ENCODE peak calls at places on chromosome 14, in eight cellular contexts. E, K, D, S, W, A, H and B are unnamed samples. For H3K27me3, the result is how much of the 10 kb centered on the place peaks cover.

GRCh38 chr14:95468416-95469133 is 47.9 kb downstream of the SYNE3 start:
- ATAC-seq in E (no peak), A (no peak), S (no peak), K (no peak), D (no peak), W (no peak), H (no peak), B (no peak)

GRCh38 chr14:66001356-66001755 is 484.8 kb upstream of the CCDC196 start:
- ATAC-seq in A (no peak), W (no peak), H (no peak), S (no peak), D (no peak), K (no peak), E (peak), B (no peak)

GRCh38 chr14:100104523-100105300 is 39.5 kb downstream of the EVL start:
- ATAC-seq in H (no peak), K (no peak), E (no peak), A (no peak), D (no peak), S (no peak), W (no peak), B (no peak)

GRCh38 chr14:21219120-21219519 is 50.1 kb downstream of the HNRNPC start:
- ATAC-seq in W (no peak), H (no peak), K (no peak), D (no peak), A (no peak), S (no peak), E (no peak), B (no peak)

GRCh38 chr14:19906665-19907064 is 13.7 kb upstream of the OR4K5 start:
- ATAC-seq in S (no peak), H (no peak), E (no peak), D (no peak), W (no peak), A (no peak), K (no peak), B (no peak)

GRCh38 chr14:63286071-63286470 is 32.7 kb downstream of the GPHB5 start:
- ATAC-seq in S (no peak), E (no peak), W (no peak), A (no peak), K (no peak), H (no peak), D (no peak), B (no peak)

GRCh38 chr14:26856832-26857508 is 259.1 kb upstream of the NOVA1 start:
- ATAC-seq in E (no peak), H (peak), W (peak), D (no peak), A (no peak), K (no peak), S (peak), B (peak)

GRCh38 chr14:32494566-32495434 is 165.7 kb downstream of the AKAP6 start:
- ATAC-seq in K (no peak), E (no peak), D (no peak), A (peak), S (peak), H (no peak), W (peak), B (no peak)

GRCh38 chr14:42421377-42422078 is 814.9 kb downstream of the LRFN5 start:
- ATAC-seq in W (no peak), A (no peak), K (no peak), H (no peak), D (no peak), E (no peak), S (no peak), B (no peak)

GRCh38 chr14:75548544-75548943 is 26.3 kb downstream of the BATF start:
- ATAC-seq in E (no peak), A (no peak), S (no peak), K (no peak), D (no peak), W (no peak), H (no peak), B (no peak)

GRCh38 chr14:34713681-34714319 is 593 bp downstream of the CFL2 start:
- ATAC-seq in S (peak), A (peak), W (peak), E (peak), H (peak), D (peak), K (peak), B (peak)

GRCh38 chr14:61476105-61476736 is 154.8 kb downstream of the PRKCH start:
- ATAC-seq in W (no peak), A (no peak), E (peak), K (peak), D (no peak), S (no peak), H (no peak), B (no peak)

GRCh38 chr14:93643127-93643526 is 145.2 kb downstream of the PRIMA1 start:
- ATAC-seq in K (no peak), D (no peak), E (no peak), H (no peak), W (no peak), S (no peak), A (no peak), B (no peak)

GRCh38 chr14:66496188-66496807 is 10.1 kb downstream of the CCDC196 start:
- ATAC-seq in D (peak), E (peak), A (no peak), H (peak), S (peak), K (no peak), W (no peak), B (no peak)

GRCh38 chr14:73991097-73991496 is 28.0 kb downstream of the ENTPD5 start:
- ATAC-seq in A (no peak), D (no peak), W (no peak), S (no peak), K (no peak), E (no peak), H (no peak), B (no peak)

GRCh38 chr14:34875031-34875922 is at the start of gene BAZ1A:
- ATAC-seq in S (peak), D (peak), H (peak), W (peak), K (peak), A (peak), E (peak), B (peak)

GRCh38 chr14:55200646-55201045 is 9.3 kb upstream of the DLGAP5 start:
- ATAC-seq in A (no peak), D (no peak), W (no peak), E (no peak), K (no peak), H (no peak), S (no peak), B (no peak)

GRCh38 chr14:31505411-31505810 is 17.6 kb upstream of the GPR33 start:
- ATAC-seq in E (peak), A (no peak), D (no peak), K (no peak), H (peak), S (peak), W (no peak), B (peak)

GRCh38 chr14:68669644-68670343 is 123.1 kb downstream of the ZFP36L1 start:
- ATAC-seq in S (peak), W (peak), D (no peak), E (peak), A (peak), K (no peak), H (no peak), B (no peak)

GRCh38 chr14:20606190-20606901 is 15.2 kb upstream of the RNASE12 start:
- ATAC-seq in K (no peak), D (no peak), A (no peak), H (no peak), S (no peak), E (no peak), W (no peak), B (no peak)

GRCh38 chr14:100303925-100304324 is 2.3 kb downstream of the SLC25A29 start:
- ATAC-seq in D (no peak), W (no peak), A (no peak), H (no peak), S (no peak), E (no peak), K (no peak), B (no peak)

GRCh38 chr14:100486025-100486828 is 101.0 kb downstream of the BEGAIN start:
- ATAC-seq in S (peak), H (peak), W (peak), K (no peak), E (peak), D (no peak), A (peak), B (no peak)

GRCh38 chr14:54343276-54344121 is 53.3 kb upstream of the CDKN3 start:
- ATAC-seq in W (no peak), E (peak), H (no peak), K (no peak), D (no peak), A (no peak), S (peak), B (no peak)

GRCh38 chr14:75254381-75254821 is 24.2 kb upstream of the FOS start:
- ATAC-seq in A (peak), E (peak), D (no peak), H (no peak), W (peak), K (no peak), S (peak), B (no peak)

GRCh38 chr14:99273025-99273723 is 1.2 kb upstream of the BCL11B start:
- ATAC-seq in K (no peak), A (no peak), H (peak), S (no peak), W (no peak), D (no peak), E (no peak), B (no peak)

GRCh38 chr14:95146079-95146771 is 11.1 kb downstream of the DICER1 start:
- ATAC-seq in K (no peak), S (no peak), D (no peak), A (no peak), H (peak), W (no peak), E (peak), B (no peak)

GRCh38 chr14:60242420-60242819 is 6.6 kb upstream of the PPM1A start:
- ATAC-seq in H (no peak), E (no peak), W (no peak), A (no peak), S (no peak), K (no peak), D (no peak), B (no peak)

GRCh38 chr14:59454131-59454530 is 11.0 kb downstream of the GPR135 start:
- ATAC-seq in E (no peak), D (no peak), S (peak), A (peak), H (peak), K (no peak), W (peak), B (peak)

GRCh38 chr14:93102141-93102540 is 13.6 kb downstream of the ITPK1 start:
- ATAC-seq in K (no peak), W (no peak), A (no peak), E (no peak), D (no peak), S (no peak), H (no peak), B (no peak)

DNA sequence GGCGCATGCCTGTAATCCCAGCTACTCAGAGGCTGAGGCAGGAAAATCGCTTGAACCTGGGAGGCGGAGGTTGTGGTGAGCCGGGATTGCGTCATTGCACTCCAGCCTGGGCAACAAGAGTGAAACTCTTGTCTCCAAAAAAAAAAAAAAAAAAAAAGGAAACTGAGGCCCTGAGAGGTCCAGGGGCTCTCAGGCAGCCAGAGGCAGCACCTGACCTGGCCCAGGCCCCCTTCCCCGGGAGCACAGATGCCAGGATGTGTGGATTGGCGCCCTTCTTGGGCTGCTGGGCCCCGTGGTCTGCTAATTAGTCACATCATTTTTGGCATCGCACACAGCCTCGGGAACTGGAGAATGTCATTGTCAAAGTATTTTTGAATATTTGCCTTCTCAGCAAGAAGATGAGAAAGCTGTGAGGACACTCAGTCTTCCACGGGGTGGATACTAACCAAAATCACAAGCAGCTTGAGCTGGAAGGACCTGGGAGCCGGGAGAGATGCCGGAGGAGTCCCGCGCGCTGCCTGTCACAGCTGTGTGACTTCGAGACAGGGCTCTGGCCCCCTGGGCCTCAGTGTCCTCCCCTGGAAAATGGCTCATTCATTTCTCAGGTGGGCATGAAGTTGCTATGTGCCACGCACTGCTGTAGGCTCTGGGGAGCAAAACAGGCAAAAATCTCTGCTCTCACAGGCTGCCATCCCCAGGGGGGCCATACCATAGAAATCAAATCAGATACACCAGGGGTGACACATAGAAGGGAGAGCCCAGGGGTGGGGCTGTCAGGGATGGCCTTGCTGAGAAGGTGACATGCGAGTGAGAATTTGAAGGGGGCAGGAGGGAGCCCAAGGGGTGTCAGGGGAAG is 12.5 kb upstream of the RCOR1 start:
- ATAC-seq in E (peak), W (peak), A (peak), S (peak), D (no peak), H (peak), K (no peak), B (peak)
- H3K4me3 ChIP-seq in E (no peak), W (no peak), A (no peak), S (no peak), D (no peak), H (no peak), K (no peak), B (no peak)

GRCh38 chr14:52729925-52730707 is at the start of gene STYX:
- ATAC-seq in E (peak), A (peak), W (peak), H (peak), D (peak), S (peak), K (peak), B (peak)
- H3K27me3 ChIP-seq in E (under half), A (under half), W (under half), H (under half), D (under half), S (under half), K (under half), B (under half)

GRCh38 chr14:91350813-91351507 is 66.7 kb downstream of the CCDC88C start:
- ATAC-seq in A (no peak), E (peak), D (peak), W (no peak), S (no peak), K (peak), H (no peak), B (no peak)
- H3K4me3 ChIP-seq in A (no peak), E (peak), D (no peak), W (no peak), S (no peak), K (peak), H (peak), B (peak)

GRCh38 chr14:104933721-104934379 is 9.2 kb downstream of the PLD4 start:
- ATAC-seq in D (no peak), E (no peak), S (no peak), H (no peak), W (no peak), K (no peak), A (no peak), B (no peak)

GRCh38 chr14:104932676-104933631 is 8.3 kb downstream of the PLD4 start:
- ATAC-seq in H (peak), D (peak), W (peak), E (peak), A (peak), K (peak), S (peak), B (peak)

GRCh38 chr14:104935026-104935650 is 10.5 kb downstream of the PLD4 start:
- ATAC-seq in W (no peak), S (no peak), K (no peak), H (no peak), A (no peak), D (no peak), E (no peak), B (no peak)

GRCh38 chr14:104935955-104936354 is 11.3 kb downstream of the PLD4 start:
- ATAC-seq in D (no peak), K (no peak), W (no peak), H (no peak), S (no peak), E (no peak), A (no peak), B (no peak)

GRCh38 chr14:104934380-104934733 is 9.7 kb downstream of the PLD4 start:
- ATAC-seq in E (no peak), A (no peak), K (no peak), S (no peak), W (no peak), D (no peak), H (no peak), B (no peak)
- H3K27me3 ChIP-seq in E (under half), A (under half), K (under half), S (under half), W (under half), D (under half), H (under half), B (under half)

GRCh38 chr14:22813145-22813544 is 2.1 kb downstream of the SLC7A7 start:
- ATAC-seq in E (no peak), D (no peak), H (no peak), K (no peak), S (no peak), A (no peak), W (no peak), B (no peak)

GRCh38 chr14:22814373-22814772 is 862 bp downstream of the SLC7A7 start:
- ATAC-seq in A (no peak), E (no peak), W (no peak), S (no peak), H (no peak), D (no peak), K (no peak), B (no peak)

GRCh38 chr14:22811752-22812151 is 3.5 kb downstream of the SLC7A7 start:
- ATAC-seq in W (no peak), K (no peak), A (no peak), E (no peak), D (no peak), S (no peak), H (peak), B (no peak)

GRCh38 chr14:22814945-22815713 is at the start of gene SLC7A7:
- ATAC-seq in S (peak), W (no peak), H (peak), D (peak), E (peak), A (no peak), K (no peak), B (peak)

DNA sequence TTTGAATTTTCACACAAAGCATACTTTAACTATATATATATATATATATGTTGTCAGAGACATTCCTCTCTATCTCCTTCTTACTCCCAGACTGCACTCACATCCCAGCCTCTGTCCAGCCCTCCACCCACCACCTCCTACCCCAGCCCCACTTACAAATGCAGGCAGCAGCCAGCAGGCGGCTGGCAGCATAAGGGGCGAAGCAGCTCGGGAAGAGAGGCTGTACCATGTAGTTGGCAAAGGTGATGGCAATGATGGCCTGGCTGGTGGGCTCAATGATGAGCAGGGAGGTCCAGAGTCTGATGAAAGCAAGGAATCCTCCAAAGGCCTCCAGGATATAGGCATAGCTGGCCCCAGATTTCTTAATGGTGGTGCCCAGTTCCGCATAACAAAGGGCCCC is 2.5 kb downstream of the SLC7A7 start:
- ATAC-seq in D (no peak), S (no peak), A (no peak), E (no peak), W (no peak), H (no peak), K (no peak), B (no peak)
- H3K4me3 ChIP-seq in D (no peak), S (no peak), A (no peak), E (peak), W (no peak), H (no peak), K (no peak), B (no peak)

GRCh38 chr14:76956253-76957090 is 72.0 kb downstream of the IRF2BPL start:
- ATAC-seq in E (peak), S (peak), A (peak), W (peak), H (peak), K (peak), D (peak), B (peak)

GRCh38 chr14:76957224-76957881 is 71.2 kb downstream of the IRF2BPL start:
- ATAC-seq in E (no peak), A (no peak), S (no peak), D (no peak), H (no peak), W (no peak), K (no peak), B (no peak)

GRCh38 chr14:76961631-76962302 is 66.7 kb downstream of the IRF2BPL start:
- ATAC-seq in D (peak), E (peak), S (peak), W (peak), A (peak), H (peak), K (peak), B (peak)

GRCh38 chr14:76958020-76958965 is 70.2 kb downstream of the IRF2BPL start:
- ATAC-seq in K (no peak), E (no peak), A (no peak), S (no peak), W (no peak), H (no peak), D (no peak), B (no peak)

DNA sequence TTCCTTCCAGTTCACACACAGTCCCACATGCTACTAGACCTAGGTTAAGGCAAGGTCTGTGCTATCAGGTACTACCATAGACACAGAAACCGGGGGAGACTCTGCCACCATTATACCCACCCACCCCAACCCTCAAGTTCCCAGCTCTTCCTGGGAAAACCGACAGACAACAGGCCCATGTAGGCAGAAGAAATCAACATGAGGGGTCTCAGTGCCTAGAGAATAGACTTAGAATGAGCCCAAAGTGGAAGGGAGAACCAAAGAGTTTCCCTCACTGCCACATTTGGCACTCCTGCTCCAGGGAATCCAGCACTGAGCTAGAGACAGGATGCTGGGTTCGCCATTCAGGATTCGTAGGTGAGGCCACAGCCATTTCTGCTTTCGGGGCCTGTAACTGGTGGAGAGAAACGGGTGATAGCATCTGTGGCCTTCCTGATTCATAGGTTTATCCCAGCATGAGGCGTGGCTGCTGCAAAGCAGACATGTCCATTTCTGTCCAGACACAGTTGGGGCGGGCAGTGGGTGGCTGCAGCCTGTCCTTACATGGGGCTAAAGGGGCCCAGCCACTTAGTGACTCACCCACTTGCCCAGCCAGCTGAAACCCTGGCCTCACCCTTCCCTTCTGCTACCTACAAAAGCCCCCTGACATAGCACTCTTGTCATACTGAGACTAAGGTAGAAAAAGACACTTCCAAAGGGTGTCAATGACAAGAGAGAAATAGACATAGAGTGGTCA is 69.4 kb downstream of the IRF2BPL start:
- ATAC-seq in A (no peak), S (peak), D (no peak), H (no peak), K (no peak), W (peak), E (no peak), B (peak)
- H3K27me3 ChIP-seq in A (under half), S (under half), D (under half), H (under half), K (under half), W (under half), E (under half), B (under half)